ENCODE peak calls at places on chromosomes 4 and X, in four cellular contexts. N is CD4-positive, alpha-beta memory T cell; U is CD8-positive, alpha-beta T cell; G is OCI-LY7. T is an unnamed sample.

GRCh38 chrX:136200466-136200865 is 50.7 kb downstream of the MAP7D3 start:
- DNase-seq in N (no peak), U (no peak), G (peak), T (peak)

GRCh38 chr4:52377563-52377962 is 281.5 kb downstream of the USP46 start:
- DNase-seq in N (no peak), U (no peak), G (no peak), T (no peak)

GRCh38 chrX:69562904-69563568 is 52.9 kb upstream of the EDA start:
- DNase-seq in N (no peak), U (no peak), G (no peak), T (no peak)

GRCh38 chr4:40473578-40474388 is 138.7 kb downstream of the CHRNA9 start:
- DNase-seq in N (no peak), U (no peak), G (no peak), T (no peak)

GRCh38 chr4:100462206-100462605 is 55.6 kb downstream of the EMCN start:
- DNase-seq in N (no peak), U (no peak), G (no peak), T (no peak)

GRCh38 chr4:137200322-137200721 is 332.0 kb downstream of the PCDH18 start:
- DNase-seq in N (no peak), U (no peak), G (no peak), T (no peak)

GRCh38 chr4:186204611-186205144 is 13.3 kb downstream of the CYP4V2 start:
- DNase-seq in N (no peak), U (no peak), G (no peak), T (no peak)

GRCh38 chr4:123649248-123649643 is 252.7 kb downstream of the SPRY1 start:
- DNase-seq in N (no peak), U (no peak), G (peak), T (no peak)

GRCh38 chr4:124146071-124146470 is 566.5 kb downstream of the ANKRD50 start:
- DNase-seq in N (no peak), U (no peak), G (no peak), T (no peak)

GRCh38 chr4:150257338-150257737 is 179.1 kb downstream of the DCLK2 start:
- DNase-seq in N (no peak), U (no peak), G (no peak), T (no peak)

GRCh38 chr4:107094976-107095375 is 58.9 kb upstream of the DKK2 start:
- DNase-seq in N (no peak), U (no peak), G (no peak), T (no peak)

GRCh38 chr4:165027762-165028402 is 3.9 kb upstream of the TRIM60 start:
- DNase-seq in N (no peak), U (no peak), G (no peak), T (no peak)

GRCh38 chr4:112284662-112285411 is 867 bp downstream of the TIFA start:
- DNase-seq in N (peak), U (no peak), G (peak), T (peak)

GRCh38 chrX:91414710-91415109 is 19.9 kb upstream of the PABPC5 start:
- DNase-seq in N (no peak), U (no peak), G (no peak), T (no peak)

GRCh38 chr4:110155632-110156031 is 42.8 kb downstream of the ELOVL6 start:
- DNase-seq in N (no peak), U (no peak), G (no peak), T (no peak)

GRCh38 chr4:184824776-184825393 is 883 bp downstream of the ACSL1 start:
- DNase-seq in N (no peak), U (peak), G (peak), T (peak)

GRCh38 chr4:34158883-34159282 is 2085.4 kb downstream of the ARAP2 start:
- DNase-seq in N (no peak), U (no peak), G (no peak), T (no peak)

GRCh38 chr4:60296381-60296780 is 903.7 kb upstream of the ADGRL3 start:
- DNase-seq in N (no peak), U (no peak), G (no peak), T (no peak)

DNA sequence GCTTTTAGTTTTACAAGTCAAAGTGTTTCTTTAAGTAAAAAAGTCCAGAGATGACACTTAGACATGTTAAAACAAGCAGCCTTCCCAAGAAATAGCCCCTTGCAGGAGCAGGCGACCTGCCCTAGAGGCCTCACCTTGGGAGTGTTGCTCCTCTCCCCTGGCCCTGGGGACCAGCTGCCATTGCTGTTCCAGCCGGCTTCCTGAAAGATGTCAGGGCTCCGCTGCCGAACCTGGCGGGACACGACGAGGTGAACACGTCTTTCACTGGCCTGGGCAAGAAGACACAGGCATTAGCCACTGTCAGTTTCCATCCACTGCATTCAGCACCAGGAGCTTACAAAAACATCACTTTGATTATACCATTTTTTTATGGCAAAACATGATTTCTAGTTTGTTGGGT is 104.1 kb downstream of the FIP1L1 start:
- DNase-seq in N (no peak), U (no peak), G (no peak), T (no peak)
- H3K27ac ChIP-seq in N (no peak), U (no peak), G (no peak), T (no peak)

GRCh38 chr4:151347891-151348290 is 22.5 kb upstream of the SH3D19 start:
- DNase-seq in N (no peak), U (no peak), G (no peak), T (no peak)
- H3K4me3 ChIP-seq in N (no peak), U (no peak), G (no peak), T (no peak)

GRCh38 chrX:43582540-43582913 is 73.6 kb upstream of the MAOA start:
- DNase-seq in N (no peak), U (no peak), G (no peak), T (no peak)

GRCh38 chrX:43589735-43590515 is 66.2 kb upstream of the MAOA start:
- DNase-seq in N (no peak), U (no peak), G (no peak), T (no peak)

GRCh38 chrX:43585922-43586321 is 70.2 kb upstream of the MAOA start:
- DNase-seq in N (no peak), U (no peak), G (no peak), T (no peak)

GRCh38 chrX:43581888-43582539 is 74.1 kb upstream of the MAOA start:
- DNase-seq in N (no peak), U (no peak), G (no peak), T (no peak)

DNA sequence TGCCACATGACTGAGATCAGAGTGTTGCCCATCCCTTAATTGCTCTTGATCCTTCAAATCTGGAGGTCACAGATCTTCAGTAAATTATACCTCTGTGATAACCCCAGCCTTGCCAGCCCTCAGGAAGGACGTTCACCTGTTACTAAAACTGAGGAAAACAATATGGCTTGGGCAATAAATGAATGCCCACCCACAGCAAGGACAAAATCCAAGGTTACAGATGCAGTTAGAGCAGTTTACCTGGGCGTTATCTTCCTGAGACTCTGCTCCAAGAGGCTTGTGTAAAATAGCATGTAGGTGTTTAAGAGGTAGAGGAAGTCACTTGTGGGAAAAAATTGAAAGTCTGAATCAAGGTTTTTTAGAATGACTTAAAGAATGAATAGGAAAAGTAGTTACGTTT is 69.2 kb upstream of the MAOA start:
- DNase-seq in N (no peak), U (no peak), G (no peak), T (no peak)
- H3K27ac ChIP-seq in N (no peak), U (no peak), G (no peak), T (no peak)

GRCh38 chrX:102739642-102740041 is 19.1 kb downstream of the GPRASP3 start:
- DNase-seq in N (no peak), U (no peak), G (no peak), T (no peak)
- H3K4me3 ChIP-seq in N (no peak), U (no peak), G (no peak), T (no peak)

GRCh38 chrX:72620550-72621145 is 48.0 kb upstream of the HDAC8 start:
- DNase-seq in N (no peak), U (no peak), G (no peak), T (peak)
- H3K27ac ChIP-seq in N (no peak), U (no peak), G (no peak), T (no peak)

GRCh38 chr4:122456228-122457106 is at the start of gene IL2:
- DNase-seq in N (peak), U (no peak), G (no peak), T (peak)

GRCh38 chr4:122458625-122459024 is 2.1 kb upstream of the IL2 start:
- DNase-seq in N (peak), U (no peak), G (no peak), T (no peak)

GRCh38 chr4:122450847-122451246 is 5.7 kb downstream of the IL2 start:
- DNase-seq in N (no peak), U (no peak), G (peak), T (no peak)

GRCh38 chr4:122453384-122454000 is 3.0 kb downstream of the IL2 start:
- DNase-seq in N (no peak), U (no peak), G (no peak), T (no peak)
- H3K4me3 ChIP-seq in N (no peak), U (no peak), G (no peak), T (no peak)

GRCh38 chr4:138226351-138226750 is 15.8 kb downstream of the SLC7A11 start:
- DNase-seq in N (no peak), U (no peak), G (no peak), T (no peak)

GRCh38 chr4:138223191-138223910 is 18.8 kb downstream of the SLC7A11 start:
- DNase-seq in N (no peak), U (no peak), G (peak), T (no peak)

GRCh38 chr4:138222041-138222440 is 20.1 kb downstream of the SLC7A11 start:
- DNase-seq in N (no peak), U (no peak), G (no peak), T (no peak)

GRCh38 chr4:138224614-138225013 is 17.5 kb downstream of the SLC7A11 start:
- DNase-seq in N (no peak), U (no peak), G (no peak), T (no peak)

GRCh38 chr4:138225477-138225876 is 16.7 kb downstream of the SLC7A11 start:
- DNase-seq in N (no peak), U (no peak), G (no peak), T (no peak)
- H3K27ac ChIP-seq in N (no peak), U (no peak), G (no peak), T (no peak)